ENCODE peak calls at places on chromosome 3, in seven cellular contexts. One of them, this sample, is unnamed.

GRCh38 chr3:4524423-4524769 is 31.2 kb downstream of the ITPR1 start:
- DNase-seq in omental fat pad: no peak
- DNase-seq in GM12864: no peak
- DNase-seq in breast epithelium: no peak
- DNase-seq in SK-N-SH: peak
- DNase-seq in CD8-positive, alpha-beta T cell: no peak
- DNase-seq in hepatocyte: no peak
- DNase-seq in this sample: no peak

GRCh38 chr3:61685755-61686154 is 124.4 kb downstream of the PTPRG start:
- DNase-seq in omental fat pad: no peak
- DNase-seq in GM12864: no peak
- DNase-seq in breast epithelium: no peak
- DNase-seq in SK-N-SH: no peak
- DNase-seq in CD8-positive, alpha-beta T cell: no peak
- DNase-seq in hepatocyte: no peak
- DNase-seq in this sample: no peak

GRCh38 chr3:129506272-129506742 is 22.1 kb upstream of the RHO start:
- DNase-seq in omental fat pad: no peak
- DNase-seq in GM12864: no peak
- DNase-seq in breast epithelium: no peak
- DNase-seq in SK-N-SH: peak
- DNase-seq in CD8-positive, alpha-beta T cell: no peak
- DNase-seq in hepatocyte: no peak
- DNase-seq in this sample: no peak

GRCh38 chr3:140290105-140290504 is 355.1 kb downstream of the CLSTN2 start:
- DNase-seq in omental fat pad: no peak
- DNase-seq in GM12864: no peak
- DNase-seq in breast epithelium: no peak
- DNase-seq in SK-N-SH: no peak
- DNase-seq in CD8-positive, alpha-beta T cell: no peak
- DNase-seq in hepatocyte: no peak
- DNase-seq in this sample: no peak

GRCh38 chr3:95302044-95302443 is 1239.2 kb downstream of the NSUN3 start:
- DNase-seq in omental fat pad: no peak
- DNase-seq in GM12864: no peak
- DNase-seq in breast epithelium: no peak
- DNase-seq in SK-N-SH: no peak
- DNase-seq in CD8-positive, alpha-beta T cell: no peak
- DNase-seq in hepatocyte: peak
- DNase-seq in this sample: no peak

GRCh38 chr3:18779704-18780103 is 354.6 kb upstream of the SATB1 start:
- DNase-seq in omental fat pad: no peak
- DNase-seq in GM12864: no peak
- DNase-seq in breast epithelium: no peak
- DNase-seq in SK-N-SH: no peak
- DNase-seq in CD8-positive, alpha-beta T cell: no peak
- DNase-seq in hepatocyte: no peak
- DNase-seq in this sample: no peak

GRCh38 chr3:171556133-171556532 is 95.9 kb upstream of the TNIK start:
- DNase-seq in omental fat pad: no peak
- DNase-seq in GM12864: no peak
- DNase-seq in breast epithelium: no peak
- DNase-seq in SK-N-SH: peak
- DNase-seq in CD8-positive, alpha-beta T cell: no peak
- DNase-seq in hepatocyte: no peak
- DNase-seq in this sample: no peak

GRCh38 chr3:129625071-129625874 is 18.8 kb upstream of the PLXND1 start:
- DNase-seq in omental fat pad: no peak
- DNase-seq in GM12864: no peak
- DNase-seq in breast epithelium: peak
- DNase-seq in SK-N-SH: peak
- DNase-seq in CD8-positive, alpha-beta T cell: no peak
- DNase-seq in hepatocyte: no peak
- DNase-seq in this sample: peak

GRCh38 chr3:38121451-38121831 is 15.5 kb downstream of the ACAA1 start:
- DNase-seq in omental fat pad: peak
- DNase-seq in GM12864: no peak
- DNase-seq in breast epithelium: no peak
- DNase-seq in SK-N-SH: no peak
- DNase-seq in CD8-positive, alpha-beta T cell: no peak
- DNase-seq in hepatocyte: no peak
- DNase-seq in this sample: no peak

GRCh38 chr3:173743512-173743911 is 346.0 kb downstream of the NLGN1 start:
- DNase-seq in omental fat pad: no peak
- DNase-seq in GM12864: no peak
- DNase-seq in breast epithelium: no peak
- DNase-seq in SK-N-SH: no peak
- DNase-seq in CD8-positive, alpha-beta T cell: no peak
- DNase-seq in hepatocyte: no peak
- DNase-seq in this sample: no peak

GRCh38 chr3:125381314-125381713 is 6.2 kb upstream of the ZNF148 start:
- DNase-seq in omental fat pad: no peak
- DNase-seq in GM12864: no peak
- DNase-seq in breast epithelium: no peak
- DNase-seq in SK-N-SH: no peak
- DNase-seq in CD8-positive, alpha-beta T cell: no peak
- DNase-seq in hepatocyte: no peak
- DNase-seq in this sample: no peak

GRCh38 chr3:42711491-42712343 is 9.1 kb upstream of the HHATL start:
- DNase-seq in omental fat pad: peak
- DNase-seq in GM12864: no peak
- DNase-seq in breast epithelium: no peak
- DNase-seq in SK-N-SH: peak
- DNase-seq in CD8-positive, alpha-beta T cell: no peak
- DNase-seq in hepatocyte: no peak
- DNase-seq in this sample: peak

GRCh38 chr3:61442696-61443095 is 118.7 kb upstream of the PTPRG start:
- DNase-seq in omental fat pad: no peak
- DNase-seq in GM12864: no peak
- DNase-seq in breast epithelium: no peak
- DNase-seq in SK-N-SH: no peak
- DNase-seq in CD8-positive, alpha-beta T cell: no peak
- DNase-seq in hepatocyte: no peak
- DNase-seq in this sample: no peak

GRCh38 chr3:115862099-115862498 is 238.8 kb downstream of the GAP43 start:
- DNase-seq in omental fat pad: no peak
- DNase-seq in GM12864: no peak
- DNase-seq in breast epithelium: no peak
- DNase-seq in SK-N-SH: no peak
- DNase-seq in CD8-positive, alpha-beta T cell: no peak
- DNase-seq in hepatocyte: no peak
- DNase-seq in this sample: no peak

GRCh38 chr3:9955067-9955502 is 2.9 kb upstream of the PRRT3 start:
- DNase-seq in omental fat pad: no peak
- DNase-seq in GM12864: no peak
- DNase-seq in breast epithelium: no peak
- DNase-seq in SK-N-SH: no peak
- DNase-seq in CD8-positive, alpha-beta T cell: no peak
- DNase-seq in hepatocyte: no peak
- DNase-seq in this sample: no peak

GRCh38 chr3:72595927-72596610 is 252.2 kb downstream of the SHQ1 start:
- DNase-seq in omental fat pad: no peak
- DNase-seq in GM12864: no peak
- DNase-seq in breast epithelium: no peak
- DNase-seq in SK-N-SH: no peak
- DNase-seq in CD8-positive, alpha-beta T cell: no peak
- DNase-seq in hepatocyte: no peak
- DNase-seq in this sample: no peak

GRCh38 chr3:16253601-16254000 is 11.1 kb downstream of the DPH3 start:
- DNase-seq in omental fat pad: no peak
- DNase-seq in GM12864: no peak
- DNase-seq in breast epithelium: peak
- DNase-seq in SK-N-SH: no peak
- DNase-seq in CD8-positive, alpha-beta T cell: no peak
- DNase-seq in hepatocyte: no peak
- DNase-seq in this sample: no peak

GRCh38 chr3:50267280-50267913 is 1.6 kb upstream of the SEMA3B start:
- DNase-seq in omental fat pad: no peak
- DNase-seq in GM12864: no peak
- DNase-seq in breast epithelium: no peak
- DNase-seq in SK-N-SH: no peak
- DNase-seq in CD8-positive, alpha-beta T cell: no peak
- DNase-seq in hepatocyte: peak
- DNase-seq in this sample: no peak

GRCh38 chr3:69182588-69183299 is 60.3 kb upstream of the LMOD3 start:
- DNase-seq in omental fat pad: no peak
- DNase-seq in GM12864: no peak
- DNase-seq in breast epithelium: no peak
- DNase-seq in SK-N-SH: no peak
- DNase-seq in CD8-positive, alpha-beta T cell: no peak
- DNase-seq in hepatocyte: no peak
- DNase-seq in this sample: no peak

GRCh38 chr3:54056521-54056920 is 65.8 kb upstream of the CACNA2D3 start:
- DNase-seq in omental fat pad: no peak
- DNase-seq in GM12864: no peak
- DNase-seq in breast epithelium: no peak
- DNase-seq in SK-N-SH: no peak
- DNase-seq in CD8-positive, alpha-beta T cell: no peak
- DNase-seq in hepatocyte: no peak
- DNase-seq in this sample: no peak

GRCh38 chr3:49994476-49994875 is 54.5 kb downstream of the RBM6 start:
- DNase-seq in omental fat pad: no peak
- DNase-seq in GM12864: no peak
- DNase-seq in breast epithelium: no peak
- DNase-seq in SK-N-SH: no peak
- DNase-seq in CD8-positive, alpha-beta T cell: no peak
- DNase-seq in hepatocyte: no peak
- DNase-seq in this sample: no peak

GRCh38 chr3:170651260-170651845 is 65.5 kb upstream of the SLC7A14 start:
- DNase-seq in omental fat pad: no peak
- DNase-seq in GM12864: no peak
- DNase-seq in breast epithelium: no peak
- DNase-seq in SK-N-SH: peak
- DNase-seq in CD8-positive, alpha-beta T cell: no peak
- DNase-seq in hepatocyte: no peak
- DNase-seq in this sample: no peak

GRCh38 chr3:61600195-61600594 is 38.8 kb downstream of the PTPRG start:
- DNase-seq in omental fat pad: no peak
- DNase-seq in GM12864: no peak
- DNase-seq in breast epithelium: no peak
- DNase-seq in SK-N-SH: no peak
- DNase-seq in CD8-positive, alpha-beta T cell: no peak
- DNase-seq in hepatocyte: no peak
- DNase-seq in this sample: no peak

GRCh38 chr3:105827959-105828358 is 40.9 kb downstream of the CBLB start:
- DNase-seq in omental fat pad: no peak
- DNase-seq in GM12864: no peak
- DNase-seq in breast epithelium: no peak
- DNase-seq in SK-N-SH: peak
- DNase-seq in CD8-positive, alpha-beta T cell: no peak
- DNase-seq in hepatocyte: peak
- DNase-seq in this sample: no peak
- TF ChIP-seq CTCF in omental fat pad: no peak
- TF ChIP-seq CTCF in GM12864: no peak
- TF ChIP-seq CTCF in breast epithelium: no peak
- TF ChIP-seq CTCF in SK-N-SH: peak
- TF ChIP-seq CTCF in CD8-positive, alpha-beta T cell: no peak
- TF ChIP-seq CTCF in hepatocyte: peak
- TF ChIP-seq CTCF in this sample: no peak

GRCh38 chr3:78165876-78166275 is 1126.0 kb downstream of the ROBO2 start:
- DNase-seq in omental fat pad: no peak
- DNase-seq in GM12864: no peak
- DNase-seq in breast epithelium: no peak
- DNase-seq in SK-N-SH: peak
- DNase-seq in CD8-positive, alpha-beta T cell: no peak
- DNase-seq in hepatocyte: no peak
- DNase-seq in this sample: no peak
- TF ChIP-seq CTCF in omental fat pad: no peak
- TF ChIP-seq CTCF in GM12864: no peak
- TF ChIP-seq CTCF in breast epithelium: no peak
- TF ChIP-seq CTCF in SK-N-SH: peak
- TF ChIP-seq CTCF in CD8-positive, alpha-beta T cell: no peak
- TF ChIP-seq CTCF in hepatocyte: peak
- TF ChIP-seq CTCF in this sample: no peak

GRCh38 chr3:59607628-59608027 is 557.8 kb upstream of the CFAP20DC start:
- DNase-seq in omental fat pad: no peak
- DNase-seq in GM12864: no peak
- DNase-seq in breast epithelium: no peak
- DNase-seq in SK-N-SH: no peak
- DNase-seq in CD8-positive, alpha-beta T cell: no peak
- DNase-seq in hepatocyte: peak
- DNase-seq in this sample: no peak
- TF ChIP-seq CTCF in omental fat pad: no peak
- TF ChIP-seq CTCF in GM12864: no peak
- TF ChIP-seq CTCF in breast epithelium: no peak
- TF ChIP-seq CTCF in SK-N-SH: no peak
- TF ChIP-seq CTCF in CD8-positive, alpha-beta T cell: no peak
- TF ChIP-seq CTCF in hepatocyte: peak
- TF ChIP-seq CTCF in this sample: no peak

GRCh38 chr3:127747751-127748521 is 74.4 kb downstream of the MGLL start:
- DNase-seq in omental fat pad: no peak
- DNase-seq in GM12864: no peak
- DNase-seq in breast epithelium: peak
- DNase-seq in SK-N-SH: no peak
- DNase-seq in CD8-positive, alpha-beta T cell: no peak
- DNase-seq in hepatocyte: peak
- DNase-seq in this sample: no peak
- TF ChIP-seq CTCF in omental fat pad: no peak
- TF ChIP-seq CTCF in GM12864: no peak
- TF ChIP-seq CTCF in breast epithelium: no peak
- TF ChIP-seq CTCF in SK-N-SH: peak
- TF ChIP-seq CTCF in CD8-positive, alpha-beta T cell: no peak
- TF ChIP-seq CTCF in hepatocyte: no peak
- TF ChIP-seq CTCF in this sample: no peak

GRCh38 chr3:149902498-149903139 is 68.1 kb downstream of the PFN2 start:
- DNase-seq in omental fat pad: no peak
- DNase-seq in GM12864: no peak
- DNase-seq in breast epithelium: no peak
- DNase-seq in SK-N-SH: peak
- DNase-seq in CD8-positive, alpha-beta T cell: no peak
- DNase-seq in hepatocyte: no peak
- DNase-seq in this sample: no peak
- TF ChIP-seq CTCF in omental fat pad: no peak
- TF ChIP-seq CTCF in GM12864: peak
- TF ChIP-seq CTCF in breast epithelium: no peak
- TF ChIP-seq CTCF in SK-N-SH: peak
- TF ChIP-seq CTCF in CD8-positive, alpha-beta T cell: no peak
- TF ChIP-seq CTCF in hepatocyte: no peak
- TF ChIP-seq CTCF in this sample: no peak

GRCh38 chr3:1269808-1270207 is 177.0 kb downstream of the CNTN6 start:
- DNase-seq in omental fat pad: no peak
- DNase-seq in GM12864: no peak
- DNase-seq in breast epithelium: no peak
- DNase-seq in SK-N-SH: no peak
- DNase-seq in CD8-positive, alpha-beta T cell: no peak
- DNase-seq in hepatocyte: no peak
- DNase-seq in this sample: no peak

GRCh38 chr3:1272541-1273265 is 179.9 kb downstream of the CNTN6 start:
- DNase-seq in omental fat pad: no peak
- DNase-seq in GM12864: no peak
- DNase-seq in breast epithelium: no peak
- DNase-seq in SK-N-SH: no peak
- DNase-seq in CD8-positive, alpha-beta T cell: no peak
- DNase-seq in hepatocyte: no peak
- DNase-seq in this sample: no peak

GRCh38 chr3:1275495-1275894 is 182.7 kb downstream of the CNTN6 start:
- DNase-seq in omental fat pad: no peak
- DNase-seq in GM12864: no peak
- DNase-seq in breast epithelium: no peak
- DNase-seq in SK-N-SH: no peak
- DNase-seq in CD8-positive, alpha-beta T cell: no peak
- DNase-seq in hepatocyte: peak
- DNase-seq in this sample: no peak
- TF ChIP-seq CTCF in omental fat pad: no peak
- TF ChIP-seq CTCF in GM12864: peak
- TF ChIP-seq CTCF in breast epithelium: no peak
- TF ChIP-seq CTCF in SK-N-SH: peak
- TF ChIP-seq CTCF in CD8-positive, alpha-beta T cell: no peak
- TF ChIP-seq CTCF in hepatocyte: peak
- TF ChIP-seq CTCF in this sample: no peak

GRCh38 chr3:135736740-135737139 is 228.8 kb upstream of the PPP2R3A start:
- DNase-seq in omental fat pad: no peak
- DNase-seq in GM12864: no peak
- DNase-seq in breast epithelium: no peak
- DNase-seq in SK-N-SH: no peak
- DNase-seq in CD8-positive, alpha-beta T cell: no peak
- DNase-seq in hepatocyte: no peak
- DNase-seq in this sample: no peak
- TF ChIP-seq CTCF in omental fat pad: no peak
- TF ChIP-seq CTCF in GM12864: peak
- TF ChIP-seq CTCF in breast epithelium: no peak
- TF ChIP-seq CTCF in SK-N-SH: peak
- TF ChIP-seq CTCF in CD8-positive, alpha-beta T cell: no peak
- TF ChIP-seq CTCF in hepatocyte: no peak
- TF ChIP-seq CTCF in this sample: no peak

This sample was measured in natural killer cell.